ENCODE peak calls at places on chromosomes 4 and X, in nine cellular contexts. E, O, L, J, V, I, Z, B and H are unnamed samples.

GRCh38 chr4:133921280-133922195 is 280.1 kb downstream of the PABPC4L start:
- DNase-seq in E (no peak), O (no peak), L (no peak), J (no peak), V (no peak), I (no peak), Z (peak; percentile 39), B (no peak), H (no peak)

GRCh38 chrX:126982158-126982557 is 162.6 kb downstream of the PRR32 start:
- DNase-seq in E (no peak), O (no peak), L (no peak), J (no peak), V (no peak), I (no peak), Z (no peak), B (no peak), H (no peak)

GRCh38 chr4:166386491-166387367 is 513.7 kb downstream of the TLL1 start:
- DNase-seq in E (no peak), O (no peak), L (no peak), J (no peak), V (no peak), I (no peak), Z (no peak), B (no peak), H (no peak)

GRCh38 chrX:75230296-75230695 is 43.6 kb upstream of the UPRT start:
- DNase-seq in E (no peak), O (no peak), L (no peak), J (no peak), V (no peak), I (no peak), Z (no peak), B (no peak), H (no peak)

GRCh38 chr4:54231419-54232150 is 2.5 kb downstream of the PDGFRA start:
- DNase-seq in E (no peak), O (peak; percentile 27), L (no peak), J (no peak), V (no peak), I (peak; percentile 91), Z (peak; percentile 56), B (peak; percentile 70), H (no peak)

GRCh38 chr4:93157984-93158383 is 670.6 kb upstream of the ATOH1 start:
- DNase-seq in E (no peak), O (no peak), L (no peak), J (no peak), V (no peak), I (no peak), Z (no peak), B (no peak), H (no peak)

GRCh38 chrX:134836497-134836968 is 154.3 kb upstream of the SMIM10 start:
- DNase-seq in E (no peak), O (no peak), L (no peak), J (no peak), V (no peak), I (no peak), Z (peak; percentile 58), B (peak; percentile 27), H (no peak)

GRCh38 chr4:107183155-107183774 is 147.2 kb upstream of the DKK2 start:
- DNase-seq in E (no peak), O (peak; percentile 79), L (peak; percentile 10), J (peak; percentile 2), V (peak; percentile 66), I (no peak), Z (peak; percentile 75), B (peak; percentile 44), H (peak; percentile 39)

GRCh38 chrX:129701624-129702069 is 37.1 kb upstream of the XPNPEP2 start:
- DNase-seq in E (no peak), O (no peak), L (no peak), J (no peak), V (no peak), I (peak; percentile 93), Z (no peak), B (no peak), H (no peak)

GRCh38 chrX:41153453-41153852 is 68.2 kb downstream of the USP9X start:
- DNase-seq in E (no peak), O (no peak), L (no peak), J (no peak), V (no peak), I (no peak), Z (peak; percentile 38), B (no peak), H (no peak)

GRCh38 chrX:124863303-124863702 is 456.4 kb upstream of the TEX13C start:
- DNase-seq in E (no peak), O (no peak), L (no peak), J (no peak), V (no peak), I (no peak), Z (no peak), B (no peak), H (no peak)

GRCh38 chrX:131675596-131676194 is 131.8 kb downstream of the OR13H1 start:
- DNase-seq in E (no peak), O (peak; percentile 16), L (no peak), J (peak; percentile 47), V (no peak), I (no peak), Z (peak; percentile 20), B (peak; percentile 28), H (peak; percentile 7)

GRCh38 chr4:15164571-15164970 is 162.3 kb downstream of the CPEB2 start:
- DNase-seq in E (no peak), O (no peak), L (no peak), J (no peak), V (no peak), I (no peak), Z (peak; percentile 74), B (no peak), H (no peak)

GRCh38 chr4:69032847-69033638 is 63.2 kb upstream of the UGT2B7 start:
- DNase-seq in E (no peak), O (no peak), L (no peak), J (no peak), V (no peak), I (no peak), Z (peak; percentile 53), B (no peak), H (no peak)

GRCh38 chr4:100981447-100982204 is 365.7 kb downstream of the PPP3CA start:
- DNase-seq in E (no peak), O (no peak), L (no peak), J (no peak), V (no peak), I (no peak), Z (peak; percentile 66), B (no peak), H (no peak)

GRCh38 chr4:20194079-20195013 is 57.4 kb upstream of the SLIT2 start:
- DNase-seq in E (no peak), O (peak; percentile 12), L (no peak), J (no peak), V (peak; percentile 51), I (no peak), Z (peak; percentile 88), B (peak; percentile 44), H (no peak)

GRCh38 chrX:101291204-101291603 is at the start of gene TAF7L:
- DNase-seq in E (no peak), O (peak; percentile 17), L (no peak), J (no peak), V (no peak), I (no peak), Z (peak; percentile 5), B (no peak), H (no peak)